ENCODE peak calls at places on chromosomes 3 and 15, in nine cellular contexts. F, S, A, Q, H, K, U, L and O are unnamed samples.

GRCh38 chr3:53845103-53845880 is 927 bp downstream of the CHDH start:
- DNase-seq in F (peak), S (no peak), A (no peak), Q (no peak), H (no peak), K (no peak), U (peak), L (no peak), O (peak)

GRCh38 chr3:104879919-104880318 is 486.8 kb upstream of the ALCAM start:
- DNase-seq in F (no peak), S (no peak), A (no peak), Q (no peak), H (peak), K (no peak), U (peak), L (no peak), O (no peak)

GRCh38 chr3:183188895-183189462 is 26.4 kb upstream of the LAMP3 start:
- DNase-seq in F (peak), S (no peak), A (no peak), Q (no peak), H (peak), K (peak), U (peak), L (no peak), O (peak)

GRCh38 chr15:96234109-96234892 is 96.2 kb upstream of the NR2F2 start:
- DNase-seq in F (no peak), S (peak), A (peak), Q (no peak), H (no peak), K (no peak), U (peak), L (no peak), O (peak)

GRCh38 chr15:74252291-74253080 is 16.4 kb downstream of the CCDC33 start:
- DNase-seq in F (no peak), S (no peak), A (no peak), Q (no peak), H (no peak), K (no peak), U (peak), L (no peak), O (no peak)

GRCh38 chr15:46312133-46312740 is 677.4 kb downstream of the SQOR start:
- DNase-seq in F (peak), S (no peak), A (no peak), Q (peak), H (peak), K (peak), U (peak), L (no peak), O (peak)

GRCh38 chr3:15860014-15860934 is 62.5 kb upstream of the ANKRD28 start:
- DNase-seq in F (peak), S (no peak), A (no peak), Q (no peak), H (peak), K (peak), U (peak), L (no peak), O (peak)

GRCh38 chr3:159846255-159846654 is 142.4 kb upstream of the IL12A start:
- DNase-seq in F (no peak), S (no peak), A (no peak), Q (no peak), H (no peak), K (no peak), U (no peak), L (no peak), O (no peak)

GRCh38 chr3:58183221-58183620 is 27.6 kb downstream of the DNASE1L3 start:
- DNase-seq in F (no peak), S (no peak), A (no peak), Q (no peak), H (no peak), K (no peak), U (no peak), L (no peak), O (no peak)

GRCh38 chr3:71973337-71974030 is 188.5 kb upstream of the PROK2 start:
- DNase-seq in F (no peak), S (no peak), A (no peak), Q (no peak), H (no peak), K (no peak), U (no peak), L (no peak), O (peak)